ENCODE peak calls at places on chromosomes 3 and 15, in six cellular contexts. P is D341Med, Z is AG04450, A is NCI-H774, G is NCI-H2171 treated with DMSO at 0.1 percent for 48 hours, V is non-pigmented ciliary epithelial cell. B is an unnamed sample.

GRCh38 chr3:157526036-157526435 is 22.8 kb upstream of the VEPH1 start:
- DNase-seq in Z (no peak), A (no peak), V (no peak), P (no peak), G (no peak), B (no peak)

GRCh38 chr3:187750513-187751123 is 5.3 kb upstream of the BCL6 start:
- DNase-seq in G (peak; percentile 47), Z (no peak), V (no peak), P (no peak), A (peak; percentile 67), B (no peak)

GRCh38 chr3:148937477-148937876 is 53.9 kb upstream of the GYG1 start:
- DNase-seq in P (no peak), A (no peak), Z (no peak), V (peak; percentile 45), G (no peak), B (no peak)

GRCh38 chr3:13025090-13025489 is 48.1 kb downstream of the IQSEC1 start:
- DNase-seq in V (peak; percentile 43), P (no peak), A (no peak), G (no peak), Z (no peak), B (no peak)

GRCh38 chr15:97991972-97992541 is 31.6 kb downstream of the ARRDC4 start:
- DNase-seq in G (no peak), P (no peak), A (no peak), V (no peak), Z (no peak), B (no peak)

GRCh38 chr3:183428140-183429023 is at the start of gene MCF2L2:
- DNase-seq in V (no peak), Z (no peak), P (peak; percentile 82), G (peak; percentile 78), A (peak; percentile 74), B (peak; percentile 23)

GRCh38 chr3:69776926-69777581 is 37.8 kb downstream of the MITF start:
- DNase-seq in P (no peak), V (no peak), Z (no peak), G (no peak), A (no peak), B (no peak)

GRCh38 chr3:67291287-67292252 is 293.5 kb downstream of the KBTBD8 start:
- DNase-seq in Z (no peak), P (no peak), V (no peak), A (no peak), G (peak; percentile 0), B (no peak)

GRCh38 chr3:32780735-32781210 is 37.0 kb upstream of the TRIM71 start:
- DNase-seq in A (no peak), V (no peak), P (peak; percentile 81), G (peak; percentile 19), Z (no peak), B (peak; percentile 15)

GRCh38 chr3:53618524-53618906 is 124.1 kb downstream of the CACNA1D start:
- DNase-seq in A (no peak), P (no peak), V (no peak), G (no peak), Z (no peak), B (no peak)

GRCh38 chr3:23845817-23846216 is 40.1 kb downstream of the UBE2E1 start:
- DNase-seq in A (no peak), G (no peak), P (no peak), Z (no peak), V (no peak), B (no peak)

GRCh38 chr15:88644741-88645140 is 5.9 kb downstream of the ISG20 start:
- DNase-seq in Z (no peak), G (no peak), A (no peak), V (no peak), P (peak; percentile 4), B (peak; percentile 4)

B was measured in uterus.